ENCODE peak calls at places on chromosomes 11 and 22, in eight cellular contexts. One of them, this sample, is unnamed.

GRCh38 chr22:47062126-47062525 is 299.7 kb downstream of the TBC1D22A start:
- DNase-seq in GM06990: no peak
- DNase-seq in colonic mucosa: no peak
- DNase-seq in RWPE1: no peak
- DNase-seq in GM20000: no peak
- DNase-seq in psoas muscle: no peak
- DNase-seq in astrocyte of the spinal cord: no peak
- DNase-seq in DND-41: no peak
- DNase-seq in this sample: no peak

GRCh38 chr22:17773606-17774205 is 563 bp downstream of the BID start:
- DNase-seq in DND-41: peak
- DNase-seq in astrocyte of the spinal cord: peak
- DNase-seq in RWPE1: peak
- DNase-seq in GM20000: peak
- DNase-seq in GM06990: peak
- DNase-seq in colonic mucosa: peak
- DNase-seq in psoas muscle: peak
- DNase-seq in this sample: peak

GRCh38 chr11:83174008-83174407 is 17.1 kb downstream of the PCF11 start:
- DNase-seq in RWPE1: no peak
- DNase-seq in colonic mucosa: no peak
- DNase-seq in psoas muscle: no peak
- DNase-seq in astrocyte of the spinal cord: no peak
- DNase-seq in GM20000: peak
- DNase-seq in DND-41: no peak
- DNase-seq in GM06990: no peak
- DNase-seq in this sample: no peak

GRCh38 chr11:17734986-17735822 is 623 bp downstream of the KCNC1 start:
- DNase-seq in RWPE1: peak
- DNase-seq in colonic mucosa: peak
- DNase-seq in GM06990: peak
- DNase-seq in GM20000: peak
- DNase-seq in astrocyte of the spinal cord: peak
- DNase-seq in psoas muscle: peak
- DNase-seq in DND-41: no peak
- DNase-seq in this sample: no peak

GRCh38 chr11:88131764-88132470 is 43.3 kb downstream of the RAB38 start:
- DNase-seq in RWPE1: no peak
- DNase-seq in GM20000: no peak
- DNase-seq in colonic mucosa: no peak
- DNase-seq in psoas muscle: no peak
- DNase-seq in astrocyte of the spinal cord: no peak
- DNase-seq in DND-41: no peak
- DNase-seq in GM06990: peak
- DNase-seq in this sample: no peak

GRCh38 chr11:91173701-91174100 is 950.9 kb upstream of the CHORDC1 start:
- DNase-seq in psoas muscle: no peak
- DNase-seq in RWPE1: no peak
- DNase-seq in colonic mucosa: no peak
- DNase-seq in GM06990: no peak
- DNase-seq in DND-41: no peak
- DNase-seq in astrocyte of the spinal cord: peak
- DNase-seq in GM20000: no peak
- DNase-seq in this sample: no peak

GRCh38 chr11:126352934-126353801 is 2.3 kb upstream of the ST3GAL4 start:
- DNase-seq in DND-41: peak
- DNase-seq in GM06990: no peak
- DNase-seq in psoas muscle: no peak
- DNase-seq in astrocyte of the spinal cord: peak
- DNase-seq in colonic mucosa: no peak
- DNase-seq in RWPE1: peak
- DNase-seq in GM20000: peak
- DNase-seq in this sample: no peak

GRCh38 chr11:108973402-108974119 is 308.7 kb downstream of the DDX10 start:
- DNase-seq in RWPE1: peak
- DNase-seq in GM06990: no peak
- DNase-seq in psoas muscle: no peak
- DNase-seq in DND-41: no peak
- DNase-seq in astrocyte of the spinal cord: peak
- DNase-seq in GM20000: no peak
- DNase-seq in colonic mucosa: no peak
- DNase-seq in this sample: no peak

GRCh38 chr11:60924110-60924905 is at the start of gene TMEM132A:
- DNase-seq in astrocyte of the spinal cord: peak
- DNase-seq in DND-41: no peak
- DNase-seq in psoas muscle: peak
- DNase-seq in RWPE1: peak
- DNase-seq in GM06990: peak
- DNase-seq in colonic mucosa: peak
- DNase-seq in GM20000: peak
- DNase-seq in this sample: no peak

GRCh38 chr11:15101072-15101701 is 13.5 kb upstream of the INSC start:
- DNase-seq in DND-41: peak
- DNase-seq in colonic mucosa: peak
- DNase-seq in GM20000: peak
- DNase-seq in astrocyte of the spinal cord: peak
- DNase-seq in psoas muscle: peak
- DNase-seq in GM06990: no peak
- DNase-seq in RWPE1: peak
- DNase-seq in this sample: no peak

GRCh38 chr11:11408436-11409221 is 55.6 kb upstream of the CSNK2A3 start:
- DNase-seq in GM06990: no peak
- DNase-seq in astrocyte of the spinal cord: no peak
- DNase-seq in colonic mucosa: no peak
- DNase-seq in GM20000: no peak
- DNase-seq in RWPE1: no peak
- DNase-seq in psoas muscle: no peak
- DNase-seq in DND-41: no peak
- DNase-seq in this sample: no peak

GRCh38 chr11:11409224-11409623 is 56.2 kb upstream of the CSNK2A3 start:
- DNase-seq in GM20000: no peak
- DNase-seq in colonic mucosa: no peak
- DNase-seq in DND-41: no peak
- DNase-seq in GM06990: no peak
- DNase-seq in RWPE1: no peak
- DNase-seq in psoas muscle: no peak
- DNase-seq in astrocyte of the spinal cord: no peak
- DNase-seq in this sample: no peak

GRCh38 chr11:11406652-11407051 is 53.6 kb upstream of the CSNK2A3 start:
- DNase-seq in psoas muscle: no peak
- DNase-seq in RWPE1: no peak
- DNase-seq in DND-41: no peak
- DNase-seq in colonic mucosa: no peak
- DNase-seq in GM06990: no peak
- DNase-seq in GM20000: no peak
- DNase-seq in astrocyte of the spinal cord: no peak
- DNase-seq in this sample: no peak

GRCh38 chr11:11407738-11408084 is 54.7 kb upstream of the CSNK2A3 start:
- DNase-seq in RWPE1: no peak
- DNase-seq in GM20000: no peak
- DNase-seq in colonic mucosa: no peak
- DNase-seq in DND-41: no peak
- DNase-seq in psoas muscle: no peak
- DNase-seq in astrocyte of the spinal cord: no peak
- DNase-seq in GM06990: no peak
- DNase-seq in this sample: no peak

GRCh38 chr11:11407065-11407737 is 54.2 kb upstream of the CSNK2A3 start:
- DNase-seq in GM20000: no peak
- DNase-seq in psoas muscle: peak
- DNase-seq in colonic mucosa: no peak
- DNase-seq in DND-41: no peak
- DNase-seq in GM06990: no peak
- DNase-seq in RWPE1: no peak
- DNase-seq in astrocyte of the spinal cord: no peak
- DNase-seq in this sample: no peak
- TF ChIP-seq CTCF in GM20000: no peak
- TF ChIP-seq CTCF in psoas muscle: no peak
- TF ChIP-seq CTCF in colonic mucosa: no peak
- TF ChIP-seq CTCF in DND-41: no peak
- TF ChIP-seq CTCF in GM06990: no peak
- TF ChIP-seq CTCF in RWPE1: no peak
- TF ChIP-seq CTCF in astrocyte of the spinal cord: no peak
- TF ChIP-seq CTCF in this sample: no peak

GRCh38 chr11:133619397-133619796 is 87.1 kb upstream of the OPCML start:
- DNase-seq in astrocyte of the spinal cord: no peak
- DNase-seq in psoas muscle: no peak
- DNase-seq in colonic mucosa: no peak
- DNase-seq in GM20000: no peak
- DNase-seq in RWPE1: no peak
- DNase-seq in GM06990: no peak
- DNase-seq in DND-41: no peak
- DNase-seq in this sample: no peak
- TF ChIP-seq CTCF in astrocyte of the spinal cord: no peak
- TF ChIP-seq CTCF in psoas muscle: no peak
- TF ChIP-seq CTCF in colonic mucosa: no peak
- TF ChIP-seq CTCF in GM20000: no peak
- TF ChIP-seq CTCF in RWPE1: no peak
- TF ChIP-seq CTCF in GM06990: no peak
- TF ChIP-seq CTCF in DND-41: no peak
- TF ChIP-seq CTCF in this sample: no peak

DNA sequence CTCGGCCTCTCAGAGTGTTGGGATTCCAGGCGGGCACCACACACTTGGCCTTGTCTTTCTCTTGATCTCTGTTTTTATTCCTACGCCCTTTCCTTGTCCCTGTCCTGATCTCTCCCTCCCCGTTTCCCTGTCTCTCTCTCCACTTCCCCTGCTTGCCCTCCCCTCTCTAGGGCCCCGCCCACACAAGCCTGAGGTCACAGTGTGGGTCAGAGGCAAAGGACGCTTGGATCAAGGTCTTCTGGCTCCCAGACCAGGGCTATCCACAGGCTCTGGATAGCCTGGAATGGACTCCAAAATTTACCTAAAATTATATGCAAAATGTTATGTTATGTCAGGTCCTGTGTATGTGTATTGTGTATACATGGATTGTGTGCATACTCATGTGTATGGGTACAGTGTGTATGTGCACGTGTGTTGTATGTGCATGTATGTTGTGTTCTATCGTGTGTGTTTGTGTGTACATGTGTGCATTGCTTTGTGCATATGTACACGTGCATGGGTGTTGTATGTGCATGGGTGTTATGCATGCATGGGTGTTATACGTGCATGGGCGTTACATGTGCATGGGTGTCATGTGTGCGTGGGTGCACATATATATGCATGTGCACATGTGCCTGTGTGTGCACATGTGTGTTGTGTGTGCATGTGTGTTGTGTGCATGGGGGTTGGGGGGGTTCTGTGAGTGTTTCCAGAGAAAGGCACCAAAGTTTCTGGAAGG is 38.3 kb downstream of the TP53I11 start:
- DNase-seq in psoas muscle: no peak
- DNase-seq in GM06990: no peak
- DNase-seq in astrocyte of the spinal cord: no peak
- DNase-seq in colonic mucosa: no peak
- DNase-seq in RWPE1: no peak
- DNase-seq in GM20000: no peak
- DNase-seq in DND-41: no peak
- DNase-seq in this sample: no peak
- TF ChIP-seq CTCF in psoas muscle: no peak
- TF ChIP-seq CTCF in GM06990: no peak
- TF ChIP-seq CTCF in astrocyte of the spinal cord: no peak
- TF ChIP-seq CTCF in colonic mucosa: no peak
- TF ChIP-seq CTCF in RWPE1: no peak
- TF ChIP-seq CTCF in GM20000: no peak
- TF ChIP-seq CTCF in DND-41: no peak
- TF ChIP-seq CTCF in this sample: no peak

DNA sequence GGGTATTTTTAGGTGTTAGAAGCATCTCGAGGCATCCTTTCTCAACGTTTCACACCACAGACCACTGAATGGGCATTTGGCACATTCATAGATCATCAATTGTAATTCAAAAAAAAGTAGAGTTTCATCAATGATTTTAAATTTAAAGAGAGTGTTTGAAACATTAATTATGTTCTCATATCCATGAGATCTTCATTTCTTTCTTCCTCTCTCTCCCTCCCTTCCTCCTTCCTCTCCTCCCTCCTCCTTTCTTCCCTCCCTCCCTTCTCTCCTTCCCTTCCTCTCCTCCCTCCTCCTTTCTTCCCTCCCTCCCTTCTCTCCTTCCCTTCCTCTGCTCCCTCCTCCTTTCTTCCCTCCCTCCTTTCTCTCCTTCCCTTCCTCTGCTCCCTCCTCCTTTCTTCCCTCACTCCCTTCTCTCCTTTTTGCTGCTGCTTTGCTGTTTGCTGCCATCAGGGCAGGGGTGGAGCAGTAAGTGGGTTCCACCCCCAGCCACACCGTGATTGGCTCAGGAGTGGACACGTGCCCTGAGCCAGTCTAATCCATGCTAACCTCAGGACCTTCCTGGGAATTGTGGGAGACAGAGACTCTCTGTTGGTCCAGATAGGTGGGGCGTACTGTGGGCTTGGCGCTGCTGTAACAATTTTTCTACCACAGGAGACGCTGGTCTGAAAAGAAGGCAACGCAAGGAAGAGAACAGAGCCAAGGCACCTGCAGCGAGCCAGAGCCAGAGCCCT is 33.8 kb upstream of the APOBEC3A start:
- DNase-seq in GM06990: no peak
- DNase-seq in colonic mucosa: peak
- DNase-seq in GM20000: no peak
- DNase-seq in astrocyte of the spinal cord: peak
- DNase-seq in psoas muscle: peak
- DNase-seq in DND-41: no peak
- DNase-seq in RWPE1: peak
- DNase-seq in this sample: no peak
- TF ChIP-seq CTCF in GM06990: no peak
- TF ChIP-seq CTCF in colonic mucosa: no peak
- TF ChIP-seq CTCF in GM20000: no peak
- TF ChIP-seq CTCF in astrocyte of the spinal cord: peak
- TF ChIP-seq CTCF in psoas muscle: peak
- TF ChIP-seq CTCF in DND-41: no peak
- TF ChIP-seq CTCF in RWPE1: peak
- TF ChIP-seq CTCF in this sample: no peak

GRCh38 chr22:45317551-45318167 is 7.9 kb downstream of the FAM118A start:
- DNase-seq in colonic mucosa: peak
- DNase-seq in RWPE1: no peak
- DNase-seq in GM20000: no peak
- DNase-seq in astrocyte of the spinal cord: peak
- DNase-seq in psoas muscle: peak
- DNase-seq in GM06990: no peak
- DNase-seq in DND-41: no peak
- DNase-seq in this sample: no peak
- TF ChIP-seq CTCF in colonic mucosa: peak
- TF ChIP-seq CTCF in RWPE1: peak
- TF ChIP-seq CTCF in GM20000: no peak
- TF ChIP-seq CTCF in astrocyte of the spinal cord: peak
- TF ChIP-seq CTCF in psoas muscle: peak
- TF ChIP-seq CTCF in GM06990: no peak
- TF ChIP-seq CTCF in DND-41: no peak
- TF ChIP-seq CTCF in this sample: no peak

DNA sequence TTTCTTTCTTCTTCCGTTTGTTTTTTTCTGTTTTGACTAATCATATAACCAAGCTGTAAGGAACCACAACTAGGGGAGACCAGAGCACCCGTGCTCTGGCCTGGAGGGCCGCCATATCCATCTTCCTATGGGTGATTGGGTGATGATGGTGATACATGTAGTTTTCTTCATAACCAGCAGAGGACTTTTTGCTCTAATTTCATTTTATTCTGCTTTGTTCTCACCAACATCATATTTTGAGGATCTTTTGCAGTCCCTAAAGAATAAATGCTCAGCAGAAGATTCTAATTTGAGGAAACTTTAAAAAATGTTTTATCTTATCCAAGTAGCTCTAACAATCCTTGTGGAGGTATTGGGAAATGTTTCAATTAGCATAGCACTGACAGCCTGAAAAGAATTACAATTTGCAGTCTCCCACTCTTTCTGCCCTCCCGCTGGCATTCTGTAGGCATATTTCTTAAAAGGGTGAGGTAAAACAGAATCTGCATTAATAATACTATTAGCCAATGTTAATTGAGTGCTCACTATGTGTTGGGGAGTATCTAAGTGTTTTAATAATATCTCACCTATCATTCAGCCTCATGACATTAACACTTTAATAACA is 544.0 kb downstream of the NTM start:
- DNase-seq in astrocyte of the spinal cord: peak
- DNase-seq in GM20000: no peak
- DNase-seq in RWPE1: no peak
- DNase-seq in DND-41: no peak
- DNase-seq in GM06990: no peak
- DNase-seq in psoas muscle: no peak
- DNase-seq in colonic mucosa: no peak
- DNase-seq in this sample: no peak
- TF ChIP-seq CTCF in astrocyte of the spinal cord: peak
- TF ChIP-seq CTCF in GM20000: no peak
- TF ChIP-seq CTCF in RWPE1: no peak
- TF ChIP-seq CTCF in DND-41: no peak
- TF ChIP-seq CTCF in GM06990: peak
- TF ChIP-seq CTCF in psoas muscle: no peak
- TF ChIP-seq CTCF in colonic mucosa: no peak
- TF ChIP-seq CTCF in this sample: no peak

This sample was measured in activated B cell treated with CpG ODN at 0.5 μM for 24 hours.